ENCODE peak calls at places on chromosomes 12 and 14, in five cellular contexts. Y, G, D, U and M are unnamed samples.

GRCh38 chr12:67517181-67517887 is 131.2 kb upstream of the DYRK2 start:
- DNase-seq in G (no peak), Y (no peak), D (no peak), U (no peak), M (no peak)

GRCh38 chr12:48789858-48790326 is 1.0 kb upstream of the ADCY6 start:
- DNase-seq in U (no peak), Y (no peak), G (no peak), D (no peak), M (no peak)

GRCh38 chr12:87511371-87511770 is 517.8 kb downstream of the C12orf50 start:
- DNase-seq in U (no peak), D (no peak), Y (no peak), G (no peak), M (no peak)

GRCh38 chr12:59446156-59446555 is 149.7 kb upstream of the SLC16A7 start:
- DNase-seq in G (no peak), D (no peak), U (no peak), Y (no peak), M (no peak)

GRCh38 chr12:20716985-20717384 is 21.9 kb downstream of the SLCO1C1 start:
- DNase-seq in D (no peak), G (no peak), Y (no peak), U (no peak), M (no peak)

GRCh38 chr12:114919479-114919878 is 235.5 kb upstream of the TBX3 start:
- DNase-seq in U (no peak), Y (no peak), G (no peak), D (no peak), M (no peak)

GRCh38 chr12:23895792-23896218 is 53.7 kb downstream of the SOX5 start:
- DNase-seq in U (no peak), G (no peak), D (no peak), Y (peak), M (no peak)

GRCh38 chr12:57230381-57231155 is 1.1 kb downstream of the SHMT2 start:
- DNase-seq in D (no peak), Y (no peak), U (no peak), G (no peak), M (no peak)

GRCh38 chr12:124191024-124191359 is 103.9 kb upstream of the RFLNA start:
- DNase-seq in G (no peak), D (no peak), U (no peak), Y (peak), M (no peak)

GRCh38 chr12:116818341-116818856 is 62.8 kb downstream of the HRK start:
- DNase-seq in D (no peak), U (peak), G (no peak), Y (no peak), M (no peak)

GRCh38 chr12:6951551-6952120 is 480 bp downstream of the PTPN6 start:
- DNase-seq in U (no peak), Y (no peak), D (no peak), G (no peak), M (peak)

GRCh38 chr12:56425188-56425587 is 24.0 kb downstream of the TIMELESS start:
- DNase-seq in Y (no peak), D (no peak), G (no peak), U (no peak), M (no peak)

GRCh38 chr14:22656226-22656625 is 12.1 kb upstream of the OR6J1 start:
- DNase-seq in D (no peak), Y (no peak), U (no peak), G (no peak), M (no peak)

GRCh38 chr12:19150273-19150895 is 20.9 kb downstream of the PLEKHA5 start:
- DNase-seq in D (no peak), U (no peak), G (no peak), Y (no peak), M (no peak)

GRCh38 chr12:57558864-57559263 is 9.0 kb downstream of the KIF5A start:
- DNase-seq in G (no peak), Y (no peak), U (no peak), D (no peak), M (no peak)

GRCh38 chr14:68959035-68959434 is 20.1 kb downstream of the ACTN1 start:
- DNase-seq in U (no peak), D (no peak), Y (no peak), G (no peak), M (no peak)

GRCh38 chr14:22849212-22849819 is 12.9 kb downstream of the MMP14 start:
- DNase-seq in U (no peak), Y (no peak), D (no peak), G (no peak), M (peak)

GRCh38 chr12:104201238-104202001 is 14.2 kb upstream of the TXNRD1 start:
- DNase-seq in G (peak), D (peak), Y (peak), U (peak), M (no peak)

GRCh38 chr14:29016050-29016900 is 249.7 kb downstream of the FOXG1 start:
- DNase-seq in G (no peak), Y (peak), U (no peak), D (no peak), M (no peak)

GRCh38 chr12:74626397-74626796 is 88.8 kb downstream of the ATXN7L3B start:
- DNase-seq in U (no peak), Y (no peak), D (no peak), G (no peak), M (no peak)

GRCh38 chr12:131242741-131243496 is 289.2 kb downstream of the ADGRD1 start:
- DNase-seq in D (no peak), G (no peak), U (no peak), Y (peak), M (no peak)

GRCh38 chr12:65631621-65632111 is 192.6 kb upstream of the HMGA2 start:
- DNase-seq in D (no peak), G (no peak), U (no peak), Y (no peak), M (no peak)

GRCh38 chr12:62466596-62467411 is at the start of gene MON2:
- DNase-seq in G (peak), D (peak), Y (peak), U (peak), M (peak)

GRCh38 chr14:85444685-85445084 is 85.3 kb upstream of the FLRT2 start:
- DNase-seq in Y (no peak), D (no peak), U (no peak), G (no peak), M (no peak)

GRCh38 chr12:130070017-130070653 is 92.1 kb upstream of the FZD10 start:
- DNase-seq in Y (no peak), D (no peak), G (no peak), U (no peak), M (no peak)

GRCh38 chr14:21098134-21098891 is at the start of gene ZNF219:
- DNase-seq in U (peak), Y (peak), D (peak), G (no peak), M (no peak)

GRCh38 chr12:121579190-121579791 is 1.5 kb downstream of the KDM2B start:
- DNase-seq in U (peak), G (no peak), D (peak), Y (peak), M (no peak)

GRCh38 chr12:115473257-115473956 is 789.4 kb upstream of the TBX3 start:
- DNase-seq in G (no peak), Y (no peak), D (no peak), U (no peak), M (no peak)

GRCh38 chr14:69485261-69485660 is 733 bp downstream of the PLEKHD1 start:
- DNase-seq in D (no peak), U (no peak), G (no peak), Y (no peak), M (peak)

GRCh38 chr12:106906715-106907114 is 49.0 kb upstream of the TMEM263 start:
- DNase-seq in G (no peak), U (no peak), Y (no peak), D (no peak), M (no peak)